ENCODE peak calls at places on chromosomes 5 and 9, in eight cellular contexts. One of them, this sample, is unnamed.

GRCh38 chr9:71743217-71743705 is 25.1 kb downstream of the CEMIP2 start:
- DNase-seq in lower lobe of right lung: no peak
- DNase-seq in caudate nucleus: no peak
- DNase-seq in ovary: no peak
- DNase-seq in IMR-90: peak; percentile 52
- DNase-seq in DND-41: no peak
- DNase-seq in CD8-positive, alpha-beta T cell: no peak
- DNase-seq in substantia nigra: no peak
- DNase-seq in this sample: no peak

GRCh38 chr9:87039809-87040392 is 92.6 kb upstream of the GAS1 start:
- DNase-seq in lower lobe of right lung: no peak
- DNase-seq in DND-41: no peak
- DNase-seq in caudate nucleus: no peak
- DNase-seq in substantia nigra: no peak
- DNase-seq in IMR-90: peak; percentile 78
- DNase-seq in ovary: no peak
- DNase-seq in CD8-positive, alpha-beta T cell: no peak
- DNase-seq in this sample: no peak

GRCh38 chr9:6219981-6220380 is 4.4 kb downstream of the IL33 start:
- DNase-seq in caudate nucleus: no peak
- DNase-seq in ovary: no peak
- DNase-seq in IMR-90: no peak
- DNase-seq in CD8-positive, alpha-beta T cell: no peak
- DNase-seq in DND-41: no peak
- DNase-seq in lower lobe of right lung: no peak
- DNase-seq in substantia nigra: no peak
- DNase-seq in this sample: no peak

GRCh38 chr5:34455096-34455495 is 201.0 kb upstream of the RAI14 start:
- DNase-seq in ovary: no peak
- DNase-seq in lower lobe of right lung: no peak
- DNase-seq in caudate nucleus: no peak
- DNase-seq in IMR-90: no peak
- DNase-seq in CD8-positive, alpha-beta T cell: no peak
- DNase-seq in DND-41: no peak
- DNase-seq in substantia nigra: no peak
- DNase-seq in this sample: no peak

GRCh38 chr9:137423001-137423809 is at the start of the genes EXD3 and NOXA1:
- DNase-seq in CD8-positive, alpha-beta T cell: peak; percentile 93
- DNase-seq in DND-41: no peak
- DNase-seq in caudate nucleus: peak; percentile 70
- DNase-seq in IMR-90: peak; percentile 88
- DNase-seq in substantia nigra: peak; percentile 94
- DNase-seq in lower lobe of right lung: peak; percentile 95
- DNase-seq in ovary: peak; percentile 95
- DNase-seq in this sample: peak; percentile 99

GRCh38 chr5:5523066-5523505 is 100.6 kb downstream of the ICE1 start:
- DNase-seq in CD8-positive, alpha-beta T cell: no peak
- DNase-seq in caudate nucleus: no peak
- DNase-seq in IMR-90: peak; percentile 35
- DNase-seq in ovary: no peak
- DNase-seq in DND-41: peak; percentile 56
- DNase-seq in substantia nigra: no peak
- DNase-seq in lower lobe of right lung: no peak
- DNase-seq in this sample: no peak

GRCh38 chr9:20872340-20872977 is 159.0 kb downstream of the HACD4 start:
- DNase-seq in IMR-90: peak; percentile 93
- DNase-seq in substantia nigra: no peak
- DNase-seq in ovary: no peak
- DNase-seq in caudate nucleus: no peak
- DNase-seq in CD8-positive, alpha-beta T cell: no peak
- DNase-seq in lower lobe of right lung: no peak
- DNase-seq in DND-41: no peak
- DNase-seq in this sample: no peak

GRCh38 chr5:159854916-159855315 is 61.4 kb upstream of the ADRA1B start:
- DNase-seq in lower lobe of right lung: no peak
- DNase-seq in caudate nucleus: no peak
- DNase-seq in CD8-positive, alpha-beta T cell: no peak
- DNase-seq in DND-41: no peak
- DNase-seq in ovary: no peak
- DNase-seq in substantia nigra: no peak
- DNase-seq in IMR-90: peak; percentile 34
- DNase-seq in this sample: no peak

GRCh38 chr9:118686940-118687339 is 682.3 kb downstream of the BRINP1 start:
- DNase-seq in IMR-90: no peak
- DNase-seq in DND-41: no peak
- DNase-seq in ovary: no peak
- DNase-seq in lower lobe of right lung: no peak
- DNase-seq in caudate nucleus: no peak
- DNase-seq in substantia nigra: no peak
- DNase-seq in CD8-positive, alpha-beta T cell: no peak
- DNase-seq in this sample: no peak

GRCh38 chr5:71887680-71888079 is 168.6 kb downstream of the CARTPT start:
- DNase-seq in ovary: no peak
- DNase-seq in DND-41: peak; percentile 23
- DNase-seq in substantia nigra: no peak
- DNase-seq in lower lobe of right lung: no peak
- DNase-seq in IMR-90: peak; percentile 94
- DNase-seq in caudate nucleus: no peak
- DNase-seq in CD8-positive, alpha-beta T cell: no peak
- DNase-seq in this sample: no peak

GRCh38 chr5:128644863-128645262 is 106.8 kb upstream of the FBN2 start:
- DNase-seq in caudate nucleus: no peak
- DNase-seq in IMR-90: peak; percentile 96
- DNase-seq in lower lobe of right lung: no peak
- DNase-seq in substantia nigra: no peak
- DNase-seq in CD8-positive, alpha-beta T cell: no peak
- DNase-seq in ovary: no peak
- DNase-seq in DND-41: no peak
- DNase-seq in this sample: no peak

GRCh38 chr9:27470291-27470805 is 53.7 kb upstream of the IFNK start:
- DNase-seq in substantia nigra: no peak
- DNase-seq in CD8-positive, alpha-beta T cell: no peak
- DNase-seq in caudate nucleus: no peak
- DNase-seq in IMR-90: no peak
- DNase-seq in lower lobe of right lung: no peak
- DNase-seq in DND-41: no peak
- DNase-seq in ovary: no peak
- DNase-seq in this sample: no peak

GRCh38 chr9:110520120-110520701 is 59.3 kb downstream of the SVEP1 start:
- DNase-seq in caudate nucleus: no peak
- DNase-seq in DND-41: no peak
- DNase-seq in IMR-90: peak; percentile 57
- DNase-seq in lower lobe of right lung: no peak
- DNase-seq in substantia nigra: no peak
- DNase-seq in ovary: no peak
- DNase-seq in CD8-positive, alpha-beta T cell: no peak
- DNase-seq in this sample: no peak

GRCh38 chr5:148314187-148314586 is 2.0 kb downstream of the SPINK7 start:
- DNase-seq in DND-41: no peak
- DNase-seq in IMR-90: no peak
- DNase-seq in ovary: no peak
- DNase-seq in lower lobe of right lung: no peak
- DNase-seq in CD8-positive, alpha-beta T cell: no peak
- DNase-seq in substantia nigra: no peak
- DNase-seq in caudate nucleus: no peak
- DNase-seq in this sample: no peak

GRCh38 chr9:4061717-4062116 is 238.2 kb downstream of the GLIS3 start:
- DNase-seq in lower lobe of right lung: no peak
- DNase-seq in substantia nigra: no peak
- DNase-seq in ovary: no peak
- DNase-seq in caudate nucleus: no peak
- DNase-seq in IMR-90: no peak
- DNase-seq in DND-41: no peak
- DNase-seq in CD8-positive, alpha-beta T cell: no peak
- DNase-seq in this sample: no peak

GRCh38 chr5:75049581-75050274 is 2.6 kb downstream of the GCNT4 start:
- DNase-seq in caudate nucleus: no peak
- DNase-seq in lower lobe of right lung: peak; percentile 51
- DNase-seq in substantia nigra: peak; percentile 7
- DNase-seq in ovary: peak; percentile 51
- DNase-seq in CD8-positive, alpha-beta T cell: peak; percentile 51
- DNase-seq in DND-41: peak; percentile 63
- DNase-seq in IMR-90: peak; percentile 62
- DNase-seq in this sample: peak; percentile 77

GRCh38 chr5:93607367-93608258 is 24.6 kb downstream of the NR2F1 start:
- DNase-seq in CD8-positive, alpha-beta T cell: no peak
- DNase-seq in lower lobe of right lung: no peak
- DNase-seq in substantia nigra: peak; percentile 35
- DNase-seq in ovary: no peak
- DNase-seq in IMR-90: peak; percentile 89
- DNase-seq in caudate nucleus: no peak
- DNase-seq in DND-41: peak; percentile 26
- DNase-seq in this sample: no peak

GRCh38 chr5:41820150-41820549 is 50.1 kb downstream of the OXCT1 start:
- DNase-seq in CD8-positive, alpha-beta T cell: no peak
- DNase-seq in caudate nucleus: no peak
- DNase-seq in DND-41: no peak
- DNase-seq in lower lobe of right lung: no peak
- DNase-seq in substantia nigra: no peak
- DNase-seq in ovary: no peak
- DNase-seq in IMR-90: no peak
- DNase-seq in this sample: no peak

DNA sequence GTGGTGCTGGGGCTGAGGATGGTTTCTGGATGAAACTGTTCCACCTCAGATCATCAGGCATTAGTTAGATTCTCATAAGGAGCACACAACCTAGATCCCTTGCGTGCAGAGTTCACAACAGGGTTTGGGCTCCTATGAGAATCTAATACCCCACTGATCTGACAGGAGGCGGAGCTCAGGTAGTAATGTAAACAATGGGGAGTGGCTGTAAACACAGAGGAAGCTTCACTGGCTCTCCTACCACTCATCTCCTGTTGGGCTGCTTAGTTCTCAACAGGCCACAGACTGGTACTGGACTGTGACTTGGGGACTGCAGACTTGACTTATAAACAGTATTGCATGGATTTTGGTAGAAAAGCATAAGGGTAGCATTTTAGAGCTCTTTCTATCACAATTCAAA is 870.7 kb upstream of the CDH10 start:
- DNase-seq in caudate nucleus: no peak
- DNase-seq in CD8-positive, alpha-beta T cell: no peak
- DNase-seq in lower lobe of right lung: no peak
- DNase-seq in DND-41: no peak
- DNase-seq in substantia nigra: no peak
- DNase-seq in ovary: no peak
- DNase-seq in IMR-90: no peak
- DNase-seq in this sample: no peak
- H3K27ac ChIP-seq in caudate nucleus: no peak overlapping the region
- H3K27ac ChIP-seq in CD8-positive, alpha-beta T cell: no peak overlapping the region
- H3K27ac ChIP-seq in lower lobe of right lung: no peak overlapping the region
- H3K27ac ChIP-seq in DND-41: no peak overlapping the region
- H3K27ac ChIP-seq in substantia nigra: no peak overlapping the region
- H3K27ac ChIP-seq in ovary: no peak overlapping the region
- H3K27ac ChIP-seq in IMR-90: no peak overlapping the region
- H3K27ac ChIP-seq in this sample: no peak overlapping the region

DNA sequence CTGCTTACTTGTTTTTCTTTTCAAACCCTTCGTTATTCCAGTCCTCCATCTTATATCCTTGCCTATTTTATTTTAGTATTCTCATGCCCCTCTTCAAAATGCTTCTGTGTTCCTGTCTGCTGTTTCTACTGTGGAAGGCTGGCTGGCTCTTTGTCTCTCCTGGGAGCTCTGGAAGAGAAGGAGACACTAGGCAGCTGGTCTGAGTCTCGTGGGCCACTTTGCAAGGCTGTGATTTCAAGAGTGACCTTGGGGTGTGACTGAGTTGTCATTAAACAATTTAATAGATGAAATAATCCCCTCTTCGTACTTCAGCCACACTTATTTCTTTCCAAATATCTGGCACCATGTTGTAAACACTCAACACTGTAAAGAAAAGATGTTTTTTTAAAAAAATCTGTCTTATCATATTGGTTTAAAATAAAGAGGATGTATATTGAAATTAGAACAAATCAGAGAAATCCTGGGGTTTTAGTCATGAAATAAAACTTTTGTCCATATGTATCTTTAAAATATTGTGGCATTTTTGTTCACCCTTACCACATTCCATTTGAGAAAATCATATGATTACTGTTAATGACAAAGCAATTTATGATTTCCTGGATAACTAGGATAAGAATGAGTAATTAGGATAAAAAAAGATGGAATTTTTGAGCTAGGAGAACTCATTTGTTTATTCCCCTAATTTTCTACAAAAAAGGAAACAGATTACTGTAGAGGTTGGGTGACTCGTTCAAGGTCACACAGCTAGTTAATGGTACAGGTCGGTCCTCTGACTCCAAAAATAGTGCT is 200.8 kb downstream of the MAT2B start:
- DNase-seq in caudate nucleus: no peak
- DNase-seq in DND-41: no peak
- DNase-seq in CD8-positive, alpha-beta T cell: no peak
- DNase-seq in substantia nigra: no peak
- DNase-seq in IMR-90: peak; percentile 86
- DNase-seq in lower lobe of right lung: no peak
- DNase-seq in ovary: no peak
- DNase-seq in this sample: no peak
- H3K27ac ChIP-seq in caudate nucleus: no peak overlapping the region
- H3K27ac ChIP-seq in DND-41: no peak overlapping the region
- H3K27ac ChIP-seq in CD8-positive, alpha-beta T cell: no peak overlapping the region
- H3K27ac ChIP-seq in substantia nigra: no peak overlapping the region
- H3K27ac ChIP-seq in IMR-90: peak overlapping the region; percentile 96
- H3K27ac ChIP-seq in lower lobe of right lung: no peak overlapping the region
- H3K27ac ChIP-seq in ovary: no peak overlapping the region
- H3K27ac ChIP-seq in this sample: no peak overlapping the region

DNA sequence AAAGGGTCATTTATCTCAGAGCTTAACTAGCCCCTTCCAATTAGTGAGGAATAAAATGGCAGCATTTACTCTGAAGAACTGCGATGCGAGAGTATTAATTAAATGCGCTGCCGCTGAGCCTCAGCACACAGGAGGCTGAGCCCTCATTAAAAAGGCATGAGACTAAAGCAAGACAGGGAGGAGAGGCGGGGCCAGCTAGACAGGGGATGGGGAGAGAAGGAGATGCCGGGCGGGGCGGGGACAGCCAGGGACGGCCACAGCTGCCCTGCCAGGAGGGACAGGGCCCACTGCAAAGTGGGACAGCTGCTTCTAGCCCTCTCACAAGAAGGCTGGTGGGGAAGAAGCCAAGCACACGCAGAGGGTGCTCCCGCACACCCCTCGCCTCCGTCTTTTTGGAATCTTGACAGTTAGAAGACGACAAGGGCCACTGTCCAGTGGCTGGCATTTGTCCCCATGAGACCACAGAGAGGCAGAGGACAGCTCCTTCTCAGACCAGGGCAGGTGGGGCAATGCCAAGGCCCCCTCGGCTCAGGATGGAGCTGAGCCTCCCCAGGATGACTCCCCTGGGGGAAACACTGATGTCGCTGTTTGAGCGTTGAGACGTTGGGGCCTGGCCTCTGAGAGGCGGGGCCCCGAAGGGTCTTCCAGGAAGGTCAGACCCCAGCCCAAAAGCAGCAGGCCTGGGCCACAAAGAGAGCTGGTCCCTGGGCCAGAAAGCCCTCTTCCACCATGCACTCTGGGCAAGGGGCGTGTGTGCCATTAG is 26.9 kb downstream of the ADAMTS2 start:
- DNase-seq in CD8-positive, alpha-beta T cell: no peak
- DNase-seq in DND-41: no peak
- DNase-seq in ovary: no peak
- DNase-seq in caudate nucleus: no peak
- DNase-seq in IMR-90: no peak
- DNase-seq in substantia nigra: peak; percentile 24
- DNase-seq in lower lobe of right lung: no peak
- DNase-seq in this sample: no peak
- H3K27ac ChIP-seq in CD8-positive, alpha-beta T cell: no peak overlapping the region
- H3K27ac ChIP-seq in DND-41: no peak overlapping the region
- H3K27ac ChIP-seq in ovary: no peak overlapping the region
- H3K27ac ChIP-seq in caudate nucleus: no peak overlapping the region
- H3K27ac ChIP-seq in IMR-90: no peak overlapping the region
- H3K27ac ChIP-seq in substantia nigra: no peak overlapping the region
- H3K27ac ChIP-seq in lower lobe of right lung: no peak overlapping the region
- H3K27ac ChIP-seq in this sample: no peak overlapping the region

GRCh38 chr5:146667633-146668032 is 151.6 kb upstream of the GPR151 start:
- DNase-seq in caudate nucleus: no peak
- DNase-seq in substantia nigra: no peak
- DNase-seq in DND-41: no peak
- DNase-seq in lower lobe of right lung: no peak
- DNase-seq in IMR-90: peak; percentile 47
- DNase-seq in ovary: no peak
- DNase-seq in CD8-positive, alpha-beta T cell: no peak
- DNase-seq in this sample: no peak
- H3K27ac ChIP-seq in caudate nucleus: peak overlapping the region; percentile 98
- H3K27ac ChIP-seq in substantia nigra: peak overlapping the region; percentile 49
- H3K27ac ChIP-seq in DND-41: no peak overlapping the region
- H3K27ac ChIP-seq in lower lobe of right lung: no peak overlapping the region
- H3K27ac ChIP-seq in IMR-90: no peak overlapping the region
- H3K27ac ChIP-seq in ovary: no peak overlapping the region
- H3K27ac ChIP-seq in CD8-positive, alpha-beta T cell: no peak overlapping the region
- H3K27ac ChIP-seq in this sample: no peak overlapping the region

This sample was measured in H1.